ENCODE peak calls at places on chromosomes 11 and 22, in five cellular contexts. One of them, this sample, is unnamed.

GRCh38 chr11:17687946-17688670 is 31.3 kb upstream of the MYOD1 start:
- DNase-seq in RWPE2: no peak
- DNase-seq in brain microvascular endothelial cell: no peak
- DNase-seq in psoas muscle: peak
- DNase-seq in AG10803: peak
- DNase-seq in this sample: no peak

GRCh38 chr11:85955531-85955930 is 100.3 kb downstream of the CCDC83 start:
- DNase-seq in RWPE2: no peak
- DNase-seq in brain microvascular endothelial cell: peak
- DNase-seq in psoas muscle: no peak
- DNase-seq in AG10803: peak
- DNase-seq in this sample: peak

GRCh38 chr22:35116817-35117216 is 50.9 kb downstream of the ISX start:
- DNase-seq in RWPE2: no peak
- DNase-seq in brain microvascular endothelial cell: no peak
- DNase-seq in psoas muscle: no peak
- DNase-seq in AG10803: no peak
- DNase-seq in this sample: no peak

GRCh38 chr11:6927030-6927617 is 898 bp downstream of the ZNF215 start:
- DNase-seq in RWPE2: no peak
- DNase-seq in brain microvascular endothelial cell: no peak
- DNase-seq in psoas muscle: no peak
- DNase-seq in AG10803: no peak
- DNase-seq in this sample: no peak

GRCh38 chr22:30490399-30490798 is 15.1 kb downstream of the SEC14L4 start:
- DNase-seq in RWPE2: no peak
- DNase-seq in brain microvascular endothelial cell: no peak
- DNase-seq in psoas muscle: no peak
- DNase-seq in AG10803: no peak
- DNase-seq in this sample: no peak

GRCh38 chr11:65891180-65892136 is 985 bp downstream of the CCDC85B start:
- DNase-seq in RWPE2: no peak
- DNase-seq in brain microvascular endothelial cell: no peak
- DNase-seq in psoas muscle: peak
- DNase-seq in AG10803: no peak
- DNase-seq in this sample: no peak

GRCh38 chr11:118897721-118898310 is 14.1 kb downstream of the CXCR5 start:
- DNase-seq in RWPE2: no peak
- DNase-seq in brain microvascular endothelial cell: no peak
- DNase-seq in psoas muscle: no peak
- DNase-seq in AG10803: no peak
- DNase-seq in this sample: no peak

GRCh38 chr11:75077316-75077715 is 19.4 kb downstream of the OR2AT4 start:
- DNase-seq in RWPE2: no peak
- DNase-seq in brain microvascular endothelial cell: peak
- DNase-seq in psoas muscle: no peak
- DNase-seq in AG10803: no peak
- DNase-seq in this sample: no peak

GRCh38 chr11:59197990-59198389 is 14.7 kb downstream of the MPEG1 start:
- DNase-seq in RWPE2: no peak
- DNase-seq in brain microvascular endothelial cell: peak
- DNase-seq in psoas muscle: peak
- DNase-seq in AG10803: peak
- DNase-seq in this sample: peak

GRCh38 chr11:103871923-103872551 is 164.4 kb upstream of the DDI1 start:
- DNase-seq in RWPE2: no peak
- DNase-seq in brain microvascular endothelial cell: no peak
- DNase-seq in psoas muscle: no peak
- DNase-seq in AG10803: peak
- DNase-seq in this sample: no peak

GRCh38 chr11:118012083-118012669 is 26.0 kb downstream of the IL10RA start:
- DNase-seq in RWPE2: no peak
- DNase-seq in brain microvascular endothelial cell: no peak
- DNase-seq in psoas muscle: peak
- DNase-seq in AG10803: no peak
- DNase-seq in this sample: no peak

GRCh38 chr11:61377461-61378160 is 14.8 kb upstream of the TMEM216 start:
- DNase-seq in RWPE2: no peak
- DNase-seq in brain microvascular endothelial cell: peak
- DNase-seq in psoas muscle: no peak
- DNase-seq in AG10803: peak
- DNase-seq in this sample: no peak

GRCh38 chr22:45430871-45431270 is 17.4 kb downstream of the RIBC2 start:
- DNase-seq in RWPE2: no peak
- DNase-seq in brain microvascular endothelial cell: no peak
- DNase-seq in psoas muscle: peak
- DNase-seq in AG10803: no peak
- DNase-seq in this sample: no peak

GRCh38 chr11:113697075-113697474 is 9.0 kb downstream of the TMPRSS5 start:
- DNase-seq in RWPE2: no peak
- DNase-seq in brain microvascular endothelial cell: no peak
- DNase-seq in psoas muscle: no peak
- DNase-seq in AG10803: no peak
- DNase-seq in this sample: no peak

GRCh38 chr22:43345761-43346261 is 2.6 kb upstream of the SCUBE1 start:
- DNase-seq in RWPE2: no peak
- DNase-seq in brain microvascular endothelial cell: no peak
- DNase-seq in psoas muscle: no peak
- DNase-seq in AG10803: no peak
- DNase-seq in this sample: no peak

GRCh38 chr22:34010259-34010658 is 90.0 kb upstream of the LARGE1 start:
- DNase-seq in RWPE2: no peak
- DNase-seq in brain microvascular endothelial cell: no peak
- DNase-seq in psoas muscle: no peak
- DNase-seq in AG10803: no peak
- DNase-seq in this sample: no peak

GRCh38 chr11:27218498-27219038 is 144.4 kb downstream of the CCDC34 start:
- DNase-seq in RWPE2: no peak
- DNase-seq in brain microvascular endothelial cell: peak
- DNase-seq in psoas muscle: no peak
- DNase-seq in AG10803: peak
- DNase-seq in this sample: peak

GRCh38 chr22:45649809-45650208 is 21.8 kb upstream of the ATXN10 start:
- DNase-seq in RWPE2: no peak
- DNase-seq in brain microvascular endothelial cell: no peak
- DNase-seq in psoas muscle: no peak
- DNase-seq in AG10803: no peak
- DNase-seq in this sample: no peak

GRCh38 chr11:11533057-11533456 is 88.7 kb downstream of the GALNT18 start:
- DNase-seq in RWPE2: no peak
- DNase-seq in brain microvascular endothelial cell: no peak
- DNase-seq in psoas muscle: no peak
- DNase-seq in AG10803: no peak
- DNase-seq in this sample: no peak

GRCh38 chr11:14503023-14503422 is 3.4 kb upstream of the COPB1 start:
- DNase-seq in RWPE2: no peak
- DNase-seq in brain microvascular endothelial cell: no peak
- DNase-seq in psoas muscle: no peak
- DNase-seq in AG10803: peak
- DNase-seq in this sample: peak

GRCh38 chr22:48629631-48630443 is 1197.8 kb downstream of the BRD1 start:
- DNase-seq in RWPE2: no peak
- DNase-seq in brain microvascular endothelial cell: no peak
- DNase-seq in psoas muscle: no peak
- DNase-seq in AG10803: no peak
- DNase-seq in this sample: no peak

GRCh38 chr11:103035656-103036434 is 56.1 kb downstream of the DCUN1D5 start:
- DNase-seq in RWPE2: no peak
- DNase-seq in brain microvascular endothelial cell: peak
- DNase-seq in psoas muscle: no peak
- DNase-seq in AG10803: peak
- DNase-seq in this sample: peak

GRCh38 chr22:19361501-19362103 is 69.9 kb downstream of the HIRA start:
- DNase-seq in RWPE2: no peak
- DNase-seq in brain microvascular endothelial cell: no peak
- DNase-seq in psoas muscle: no peak
- DNase-seq in AG10803: no peak
- DNase-seq in this sample: no peak

GRCh38 chr11:60951909-60952741 is at the start of gene SLC15A3:
- DNase-seq in RWPE2: no peak
- DNase-seq in brain microvascular endothelial cell: no peak
- DNase-seq in psoas muscle: peak
- DNase-seq in AG10803: peak
- DNase-seq in this sample: no peak

GRCh38 chr11:61174949-61175348 is 13.7 kb upstream of the VPS37C start:
- DNase-seq in RWPE2: no peak
- DNase-seq in brain microvascular endothelial cell: no peak
- DNase-seq in psoas muscle: no peak
- DNase-seq in AG10803: no peak
- DNase-seq in this sample: no peak

GRCh38 chr11:82981852-82982251 is 80.3 kb downstream of the DDIAS start:
- DNase-seq in RWPE2: no peak
- DNase-seq in brain microvascular endothelial cell: no peak
- DNase-seq in psoas muscle: no peak
- DNase-seq in AG10803: no peak
- DNase-seq in this sample: no peak

GRCh38 chr11:35796542-35796941 is 134.0 kb downstream of the TRIM44 start:
- DNase-seq in RWPE2: peak
- DNase-seq in brain microvascular endothelial cell: peak
- DNase-seq in psoas muscle: no peak
- DNase-seq in AG10803: no peak
- DNase-seq in this sample: peak

GRCh38 chr11:129705341-129705740 is 110.3 kb upstream of the TMEM45B start:
- DNase-seq in RWPE2: no peak
- DNase-seq in brain microvascular endothelial cell: no peak
- DNase-seq in psoas muscle: no peak
- DNase-seq in AG10803: no peak
- DNase-seq in this sample: no peak

GRCh38 chr22:19117111-19117512 is 5.1 kb downstream of the DGCR2 start:
- DNase-seq in RWPE2: no peak
- DNase-seq in brain microvascular endothelial cell: no peak
- DNase-seq in psoas muscle: no peak
- DNase-seq in AG10803: no peak
- DNase-seq in this sample: no peak

GRCh38 chr11:92964471-92964870 is 5.0 kb upstream of the MTNR1B start:
- DNase-seq in RWPE2: no peak
- DNase-seq in brain microvascular endothelial cell: no peak
- DNase-seq in psoas muscle: no peak
- DNase-seq in AG10803: no peak
- DNase-seq in this sample: no peak

GRCh38 chr11:27139742-27140141 is 99.1 kb downstream of the BBOX1 start:
- DNase-seq in RWPE2: no peak
- DNase-seq in brain microvascular endothelial cell: no peak
- DNase-seq in psoas muscle: no peak
- DNase-seq in AG10803: no peak
- DNase-seq in this sample: no peak

GRCh38 chr11:45850446-45850845 is 3.2 kb downstream of the CRY2 start:
- DNase-seq in RWPE2: no peak
- DNase-seq in brain microvascular endothelial cell: peak
- DNase-seq in psoas muscle: no peak
- DNase-seq in AG10803: no peak
- DNase-seq in this sample: no peak

GRCh38 chr11:109680127-109680526 is 258.1 kb downstream of the C11orf87 start:
- DNase-seq in RWPE2: no peak
- DNase-seq in brain microvascular endothelial cell: peak
- DNase-seq in psoas muscle: no peak
- DNase-seq in AG10803: peak
- DNase-seq in this sample: no peak

GRCh38 chr11:12017865-12018453 is 9.5 kb upstream of the DKK3 start:
- DNase-seq in RWPE2: no peak
- DNase-seq in brain microvascular endothelial cell: no peak
- DNase-seq in psoas muscle: no peak
- DNase-seq in AG10803: peak
- DNase-seq in this sample: no peak

DNA sequence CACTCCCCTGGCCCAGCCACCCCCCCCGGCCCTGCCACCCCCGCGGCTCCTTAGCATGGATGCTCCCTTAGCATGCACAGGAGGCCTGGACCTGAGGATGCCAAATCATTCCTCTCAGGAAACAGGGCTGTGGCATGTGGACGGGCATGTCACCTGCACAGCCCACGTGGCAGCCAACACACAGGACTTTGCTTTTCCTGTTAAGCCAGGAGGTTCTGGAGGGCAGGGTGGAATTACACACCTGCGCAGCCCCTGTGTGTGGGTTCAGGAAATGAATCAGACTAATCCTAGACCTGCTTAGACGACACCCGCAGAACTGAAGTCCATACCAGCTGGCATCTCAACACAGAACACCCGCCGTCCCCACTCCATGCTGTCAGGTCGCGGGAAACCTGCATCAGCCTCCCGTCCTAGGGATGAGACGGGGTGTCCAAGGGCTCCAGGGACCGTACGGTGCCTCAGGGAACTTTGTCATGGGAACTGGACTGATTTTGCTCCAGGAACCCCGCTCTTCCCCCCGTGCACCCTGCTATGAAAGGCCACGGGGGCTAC is 10.2 kb downstream of the CERK start:
- DNase-seq in RWPE2: no peak
- DNase-seq in brain microvascular endothelial cell: no peak
- DNase-seq in psoas muscle: no peak
- DNase-seq in AG10803: no peak
- DNase-seq in this sample: no peak
- TF ChIP-seq CTCF in RWPE2: no peak
- TF ChIP-seq CTCF in brain microvascular endothelial cell: no peak
- TF ChIP-seq CTCF in psoas muscle: no peak
- TF ChIP-seq CTCF in AG10803: no peak
- TF ChIP-seq CTCF in this sample: no peak

GRCh38 chr11:67666303-67666645 is 8.1 kb downstream of the ALDH3B2 start:
- DNase-seq in RWPE2: no peak
- DNase-seq in brain microvascular endothelial cell: no peak
- DNase-seq in psoas muscle: no peak
- DNase-seq in AG10803: no peak
- DNase-seq in this sample: no peak
- H3K4me3 ChIP-seq in RWPE2: no peak
- H3K4me3 ChIP-seq in brain microvascular endothelial cell: no peak
- H3K4me3 ChIP-seq in psoas muscle: no peak
- H3K4me3 ChIP-seq in AG10803: no peak
- H3K4me3 ChIP-seq in this sample: no peak

DNA sequence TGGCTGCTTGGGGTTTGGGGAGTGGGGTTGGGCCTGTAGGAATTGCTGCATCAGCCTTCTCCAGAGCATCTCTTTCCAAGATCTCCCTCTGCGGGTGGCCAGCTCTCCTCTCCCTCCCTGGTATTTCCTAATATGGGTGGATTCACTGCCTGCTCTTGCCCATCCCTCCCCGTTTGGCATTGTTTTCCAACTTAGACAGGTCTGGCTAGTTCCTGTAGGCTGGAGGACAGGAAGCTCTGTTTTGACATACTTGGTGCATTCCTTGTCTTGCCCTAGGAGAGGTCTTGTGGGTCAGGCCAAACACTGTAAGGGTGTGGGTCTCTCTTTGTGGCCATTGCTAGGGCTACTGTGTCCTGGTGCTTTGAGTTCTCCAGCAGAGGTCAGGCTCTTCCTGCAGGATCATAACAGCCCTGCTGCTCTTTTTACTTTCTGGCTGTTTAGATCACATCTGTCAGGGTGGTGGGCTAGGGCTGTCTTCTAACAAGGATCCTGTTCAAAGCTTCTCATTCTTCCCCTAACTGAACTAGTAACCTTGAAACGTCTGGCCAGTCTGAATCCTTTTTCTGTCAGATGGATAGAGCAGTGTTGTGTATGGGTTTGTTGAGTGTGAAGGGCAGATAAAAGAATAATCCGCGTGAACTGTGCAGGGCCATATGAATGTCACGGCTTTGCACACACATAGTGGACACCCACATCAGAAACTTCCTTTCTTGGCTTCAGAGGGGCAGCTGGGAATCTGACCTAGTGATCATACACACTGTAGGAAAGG is 18.3 kb upstream of the MICALL1 start:
- DNase-seq in RWPE2: peak
- DNase-seq in brain microvascular endothelial cell: peak
- DNase-seq in psoas muscle: no peak
- DNase-seq in AG10803: peak
- DNase-seq in this sample: peak
- TF ChIP-seq CTCF in RWPE2: peak
- TF ChIP-seq CTCF in brain microvascular endothelial cell: peak
- TF ChIP-seq CTCF in psoas muscle: no peak
- TF ChIP-seq CTCF in AG10803: peak
- TF ChIP-seq CTCF in this sample: peak

GRCh38 chr11:313304-313786 is 495 bp upstream of the IFITM1 start:
- DNase-seq in RWPE2: no peak
- DNase-seq in brain microvascular endothelial cell: no peak
- DNase-seq in psoas muscle: peak
- DNase-seq in AG10803: no peak
- DNase-seq in this sample: no peak
- H3K4me3 ChIP-seq in RWPE2: peak
- H3K4me3 ChIP-seq in brain microvascular endothelial cell: no peak
- H3K4me3 ChIP-seq in psoas muscle: peak
- H3K4me3 ChIP-seq in AG10803: peak
- H3K4me3 ChIP-seq in this sample: peak

This sample was measured in AG04449.